ENCODE peak calls at places on chromosome 4, in nine cellular contexts. X is lower lobe of right lung, J is spleen, V is breast epithelium, E is mammary epithelial cell, P is lung, F is HCT116, U is thyroid gland, I is dorsolateral prefrontal cortex. S is an unnamed sample.

GRCh38 chr4:100146756-100147155 is 43.5 kb downstream of the DDIT4L start:
- DNase-seq in E (no peak), V (no peak), F (no peak), U (no peak), P (no peak), I (no peak), X (no peak), J (no peak), S (no peak)

GRCh38 chr4:3519468-3520264 is 12.6 kb downstream of the LRPAP1 start:
- DNase-seq in V (no peak), X (peak; percentile 13), U (no peak), E (no peak), F (no peak), I (no peak), P (no peak), J (peak; percentile 20), S (no peak)

GRCh38 chr4:40662962-40663604 is 33.4 kb upstream of the RBM47 start:
- DNase-seq in J (peak; percentile 6), P (peak; percentile 49), V (no peak), U (peak; percentile 89), I (no peak), E (peak; percentile 85), F (no peak), X (peak; percentile 50), S (peak; percentile 71)

GRCh38 chr4:24582235-24582863 is 2.0 kb downstream of the DHX15 start:
- DNase-seq in X (no peak), I (no peak), F (no peak), E (no peak), V (no peak), J (no peak), P (no peak), U (no peak), S (no peak)

GRCh38 chr4:884259-884658 is 47.9 kb downstream of the GAK start:
- DNase-seq in I (no peak), P (no peak), U (no peak), E (no peak), F (no peak), J (no peak), X (no peak), V (no peak), S (no peak)

GRCh38 chr4:86496094-86497060 is 97.7 kb upstream of the PTPN13 start:
- DNase-seq in V (no peak), F (peak; percentile 35), X (no peak), P (no peak), U (peak; percentile 35), I (peak; percentile 39), J (no peak), E (peak; percentile 52), S (peak; percentile 25)

GRCh38 chr4:110617095-110617494 is 5.8 kb downstream of the PITX2 start:
- DNase-seq in F (no peak), V (no peak), J (no peak), I (no peak), E (no peak), U (no peak), P (no peak), X (no peak), S (no peak)

GRCh38 chr4:154433543-154433942 is 58.1 kb downstream of the DCHS2 start:
- DNase-seq in U (no peak), I (no peak), X (no peak), F (no peak), P (no peak), V (no peak), E (no peak), J (no peak), S (no peak)

GRCh38 chr4:86529450-86529849 is 64.7 kb upstream of the PTPN13 start:
- DNase-seq in F (no peak), E (no peak), I (no peak), V (no peak), P (peak; percentile 39), U (no peak), X (no peak), J (no peak), S (no peak)

GRCh38 chr4:56828784-56829535 is 7.5 kb upstream of the SPINK2 start:
- DNase-seq in U (no peak), I (no peak), X (no peak), J (no peak), E (peak; percentile 51), V (no peak), F (no peak), P (no peak), S (peak; percentile 31)

GRCh38 chr4:153432971-153433752 is 33.0 kb upstream of the TMEM131L start:
- DNase-seq in P (peak; percentile 69), U (peak; percentile 18), E (peak; percentile 94), X (peak; percentile 62), I (no peak), J (peak; percentile 83), V (peak; percentile 86), F (peak; percentile 77), S (peak; percentile 78)

GRCh38 chr4:8643986-8644385 is 51.4 kb downstream of the CPZ start:
- DNase-seq in E (no peak), J (no peak), F (no peak), U (no peak), V (no peak), P (no peak), I (peak; percentile 15), X (peak; percentile 30), S (no peak)

GRCh38 chr4:118888666-118889312 is at the start of gene SYNPO2:
- DNase-seq in V (peak; percentile 88), I (peak; percentile 74), E (peak; percentile 78), P (peak; percentile 57), X (peak; percentile 68), U (peak; percentile 71), J (peak; percentile 82), F (peak; percentile 57), S (peak; percentile 88)

GRCh38 chr4:152029631-152030030 is 268.8 kb upstream of the GATB start:
- DNase-seq in J (no peak), X (no peak), E (no peak), V (no peak), U (no peak), I (no peak), F (no peak), P (no peak), S (no peak)

GRCh38 chr4:166198921-166199320 is 325.9 kb downstream of the TLL1 start:
- DNase-seq in V (no peak), P (no peak), I (no peak), J (no peak), X (no peak), U (no peak), F (no peak), E (no peak), S (no peak)

GRCh38 chr4:76767983-76768382 is 130.0 kb downstream of the SOWAHB start:
- DNase-seq in V (no peak), J (no peak), X (no peak), E (no peak), F (no peak), U (no peak), P (no peak), I (no peak), S (peak; percentile 39)

GRCh38 chr4:151035321-151035720 is 20.2 kb upstream of the LRBA start:
- DNase-seq in X (no peak), E (no peak), V (no peak), U (no peak), J (no peak), I (no peak), P (no peak), F (no peak), S (no peak)

GRCh38 chr4:21768349-21769310 is 179.9 kb downstream of the KCNIP4 start:
- DNase-seq in V (no peak), P (no peak), I (no peak), E (peak; percentile 61), J (no peak), X (no peak), F (peak; percentile 28), U (no peak), S (peak; percentile 48)

GRCh38 chr4:972651-973424 is 531 bp downstream of the DGKQ start:
- DNase-seq in I (no peak), P (no peak), X (peak; percentile 72), V (no peak), U (peak; percentile 50), F (no peak), J (peak; percentile 93), E (peak; percentile 39), S (no peak)

GRCh38 chr4:10160280-10160856 is 43.8 kb upstream of the WDR1 start:
- DNase-seq in V (no peak), U (no peak), E (no peak), F (peak; percentile 31), I (no peak), J (no peak), X (no peak), P (no peak), S (peak; percentile 22)

DNA sequence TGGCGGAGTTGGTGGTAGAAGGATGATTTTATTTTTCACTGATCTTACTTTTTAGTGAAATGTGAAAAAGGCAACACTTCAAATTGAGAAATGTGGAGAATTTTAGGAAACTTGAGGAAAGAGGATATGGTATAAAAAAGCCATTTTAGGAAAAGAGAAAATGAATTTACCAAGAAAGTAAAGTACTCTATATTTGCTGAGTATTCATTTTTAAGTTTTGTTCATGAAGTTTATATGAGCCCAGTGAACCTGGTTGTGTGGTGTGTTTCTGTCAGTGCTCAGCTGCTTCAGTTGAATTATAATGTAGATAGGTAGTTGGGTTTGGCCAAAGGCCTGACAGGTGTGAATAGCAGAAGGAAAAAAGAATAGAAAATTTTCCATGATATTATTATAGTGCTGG is 345.5 kb upstream of the FSTL5 start:
- DNase-seq in P (no peak), U (no peak), X (no peak), F (no peak), J (no peak), I (no peak), V (no peak), E (no peak), S (no peak)
- H3K4me3 ChIP-seq in P (no peak overlapping the region), U (no peak overlapping the region), X (no peak overlapping the region), F (no peak overlapping the region), J (no peak overlapping the region), I (no peak overlapping the region), V (no peak overlapping the region), E (no peak overlapping the region), S (no peak overlapping the region)

GRCh38 chr4:142660728-142661127 is 185.4 kb downstream of the INPP4B start:
- DNase-seq in V (no peak), P (no peak), F (no peak), X (no peak), J (no peak), I (no peak), E (no peak), U (no peak), S (no peak)
- TF ChIP-seq CTCF in V (no peak), P (no peak), F (peak; percentile 42), X (no peak), J (no peak), I (no peak), E (no peak), U (no peak), S (peak; percentile 16)

DNA sequence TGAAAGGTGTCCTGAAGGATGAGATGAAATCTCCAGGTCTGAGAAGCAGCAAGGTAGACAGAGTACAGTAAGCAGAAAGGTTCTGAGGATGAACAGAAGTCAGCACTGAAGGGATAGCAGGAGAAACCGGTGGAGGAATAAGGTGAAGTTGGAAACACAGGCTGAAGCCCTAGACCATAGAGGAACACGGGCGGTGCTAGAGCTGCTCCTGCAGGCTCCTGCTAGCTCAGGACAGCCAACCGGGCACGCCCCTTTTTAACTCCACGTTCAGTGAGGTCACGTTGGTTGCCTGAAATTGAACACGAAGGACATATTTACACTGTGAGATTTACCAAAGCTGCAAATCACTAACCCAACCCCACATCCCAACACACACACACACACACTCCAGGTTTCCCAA is 1886.4 kb upstream of the AGA start:
- DNase-seq in F (no peak), J (no peak), U (no peak), X (no peak), I (no peak), V (no peak), E (no peak), P (no peak), S (no peak)
- H3K27ac ChIP-seq in F (no peak overlapping the region), J (no peak overlapping the region), U (no peak overlapping the region), X (no peak overlapping the region), I (no peak overlapping the region), V (no peak overlapping the region), E (no peak overlapping the region), P (no peak overlapping the region), S (no peak overlapping the region)

GRCh38 chr4:16196482-16197393 is 29.5 kb downstream of the TAPT1 start:
- DNase-seq in P (no peak), F (peak; percentile 38), V (no peak), U (no peak), E (peak; percentile 72), J (no peak), X (no peak), I (no peak), S (peak; percentile 63)
- H3K4me3 ChIP-seq in P (no peak overlapping the region), F (no peak overlapping the region), V (peak overlapping the region; percentile 40), U (no peak overlapping the region), E (peak overlapping the region; percentile 35), J (no peak overlapping the region), X (peak overlapping the region; percentile 22), I (peak overlapping the region; percentile 20), S (peak overlapping the region; percentile 27)

S was measured in brain microvascular endothelial cell.